ENCODE peak calls at places on chromosomes 11 and 22, in seven cellular contexts. V is H7; X is effector memory CD4-positive, alpha-beta T cell; A is CD8-positive, alpha-beta memory T cell; W is fibroblast of mammary gland; T is CD8-positive, alpha-beta T cell; I is OCI-LY7. K is an unnamed sample.

GRCh38 chr22:23182289-23183106 is 2.2 kb downstream of the BCR start:
- DNase-seq in V (peak), X (peak), A (peak), W (no peak), T (no peak), I (peak), K (no peak)

GRCh38 chr11:119907934-119908760 is 179.1 kb upstream of the NECTIN1 start:
- DNase-seq in V (peak), X (no peak), A (no peak), W (no peak), T (no peak), I (no peak), K (no peak)

GRCh38 chr11:2673250-2673610 is 26.6 kb downstream of the KCNQ1OT1 start:
- DNase-seq in V (no peak), X (no peak), A (no peak), W (no peak), T (no peak), I (no peak), K (no peak)

GRCh38 chr11:18313985-18314763 is 7.8 kb downstream of the HPS5 start:
- DNase-seq in V (no peak), X (no peak), A (no peak), W (peak), T (no peak), I (no peak), K (no peak)

GRCh38 chr11:123122852-123123251 is 60.9 kb upstream of the HSPA8 start:
- DNase-seq in V (no peak), X (no peak), A (no peak), W (no peak), T (no peak), I (no peak), K (no peak)

GRCh38 chr22:19799322-19800190 is 39.0 kb downstream of the TBX1 start:
- DNase-seq in V (no peak), X (no peak), A (no peak), W (peak), T (no peak), I (no peak), K (no peak)

GRCh38 chr11:14193644-14194043 is 165.3 kb downstream of the RRAS2 start:
- DNase-seq in V (peak), X (no peak), A (no peak), W (no peak), T (no peak), I (no peak), K (no peak)

GRCh38 chr11:73401924-73402833 is 26.0 kb downstream of the RELT start:
- DNase-seq in V (peak), X (no peak), A (no peak), W (peak), T (no peak), I (no peak), K (no peak)

GRCh38 chr11:28346209-28346608 is 238.0 kb downstream of the METTL15 start:
- DNase-seq in V (no peak), X (no peak), A (no peak), W (no peak), T (no peak), I (no peak), K (no peak)

GRCh38 chr11:13667245-13667644 is 1.2 kb upstream of the FAR1 start:
- DNase-seq in V (no peak), X (no peak), A (no peak), W (peak), T (no peak), I (peak), K (no peak)

GRCh38 chr22:20857838-20858614 is 585 bp downstream of the PI4KA start:
- DNase-seq in V (peak), X (peak), A (peak), W (peak), T (peak), I (peak), K (peak)

GRCh38 chr22:44191036-44191454 is 10.3 kb downstream of the PARVG start:
- DNase-seq in V (peak), X (no peak), A (no peak), W (peak), T (no peak), I (no peak), K (no peak)

GRCh38 chr22:31929126-31929928 is 15.0 kb upstream of the YWHAH start:
- DNase-seq in V (no peak), X (no peak), A (no peak), W (no peak), T (no peak), I (no peak), K (no peak)

GRCh38 chr11:9568854-9569587 is 4.4 kb upstream of the WEE1 start:
- DNase-seq in V (peak), X (no peak), A (peak), W (peak), T (no peak), I (peak), K (peak)
- H3K4me3 ChIP-seq in V (no peak), X (no peak), A (no peak), W (no peak), T (no peak), I (peak), K (no peak)

GRCh38 chr11:78022397-78023396 is at the start of gene KCTD14:
- DNase-seq in V (peak), X (no peak), A (no peak), W (no peak), T (no peak), I (no peak), K (no peak)
- H3K4me3 ChIP-seq in V (peak), X (no peak), A (no peak), W (peak), T (no peak), I (no peak), K (no peak)

DNA sequence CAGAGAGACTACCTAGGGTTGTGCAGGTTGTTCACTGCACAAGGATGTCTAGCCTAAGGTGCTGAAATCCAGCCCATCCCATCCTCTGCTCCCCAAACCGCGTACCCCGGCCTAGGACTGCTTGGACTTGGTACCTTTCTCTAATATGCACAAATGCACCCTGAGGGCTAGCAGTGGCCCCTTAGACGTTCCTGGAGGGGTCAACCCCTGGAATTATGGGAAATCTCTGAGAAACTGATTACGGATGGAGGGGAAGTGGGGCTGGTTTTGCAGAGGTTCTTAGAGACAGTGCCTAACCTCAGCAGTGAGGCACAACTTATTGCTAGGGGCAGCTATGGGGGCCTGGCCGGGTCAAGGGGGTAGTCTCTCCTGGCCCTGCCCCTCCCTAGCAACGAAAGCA is 2.5 kb downstream of the C11orf68 start:
- DNase-seq in V (no peak), X (no peak), A (no peak), W (no peak), T (no peak), I (no peak), K (no peak)
- H3K4me3 ChIP-seq in V (no peak), X (no peak), A (no peak), W (peak), T (no peak), I (no peak), K (no peak)

DNA sequence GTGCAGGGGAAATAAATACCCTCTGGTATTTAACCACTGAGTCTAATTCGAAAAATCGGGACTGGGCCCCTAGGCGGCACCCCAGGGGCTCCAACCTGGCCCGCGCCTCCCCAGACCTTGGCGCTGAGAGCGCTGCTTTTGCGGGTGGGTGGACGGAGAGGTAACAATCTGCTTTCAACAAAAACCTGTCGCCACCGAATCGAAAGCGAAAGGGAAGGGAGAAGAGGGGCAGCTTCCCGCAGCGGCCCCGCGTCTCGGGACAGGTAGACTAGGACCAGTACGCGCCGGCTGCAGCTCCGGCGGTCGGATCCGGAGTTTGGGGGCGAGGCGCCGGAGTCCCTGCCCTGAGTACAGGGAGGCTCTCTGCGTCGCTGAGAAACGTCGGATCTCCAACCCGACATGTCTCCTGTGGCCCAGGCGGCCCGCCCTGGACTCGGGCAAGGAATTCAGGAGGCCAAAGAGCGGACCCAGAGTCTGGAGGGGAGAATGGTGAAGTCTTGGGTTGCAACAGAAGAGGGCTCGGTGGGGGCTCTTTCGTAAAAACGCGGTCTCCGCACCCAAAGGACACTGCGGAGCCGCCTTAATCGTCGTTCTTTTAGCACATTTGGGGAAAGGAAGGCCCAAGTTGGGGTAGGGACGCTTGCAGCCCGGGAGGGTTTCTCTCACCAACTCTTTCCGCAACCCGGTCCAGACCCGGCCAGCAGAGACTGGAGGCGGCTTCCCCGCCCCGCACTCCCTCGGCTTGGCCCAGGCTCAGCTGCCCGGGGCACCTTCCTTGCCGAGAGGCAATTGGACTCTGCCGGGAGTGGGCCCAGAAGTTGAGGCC is 4.1 kb downstream of the ALX4 start:
- DNase-seq in V (peak), X (no peak), A (peak), W (no peak), T (peak), I (no peak), K (no peak)
- H3K4me3 ChIP-seq in V (peak), X (peak), A (peak), W (peak), T (peak), I (peak), K (peak)